ENCODE peak calls at places on chromosome 1, in four cellular contexts. S is NCI-H1417, M is GM06990, P is HT1080. Y is an unnamed sample.

GRCh38 chr1:33255347-33256311 is 663 bp upstream of the ZNF362 start:
- DNase-seq in S (peak), M (peak), P (no peak), Y (peak)

GRCh38 chr1:10877894-10878293 is 81.4 kb upstream of the CASZ1 start:
- DNase-seq in S (peak), M (no peak), P (no peak), Y (no peak)

GRCh38 chr1:89844236-89844807 is 23.5 kb downstream of the LRRC8D start:
- DNase-seq in S (no peak), M (no peak), P (no peak), Y (no peak)

GRCh38 chr1:61851849-61852692 is 109.8 kb downstream of the PATJ start:
- DNase-seq in S (peak), M (no peak), P (peak), Y (no peak)

GRCh38 chr1:199184180-199184579 is 545.3 kb downstream of the PTPRC start:
- DNase-seq in S (no peak), M (no peak), P (no peak), Y (no peak)

GRCh38 chr1:184311580-184311979 is 75.2 kb upstream of the C1orf21 start:
- DNase-seq in S (no peak), M (no peak), P (no peak), Y (no peak)

GRCh38 chr1:38006008-38006828 is 904 bp upstream of the FHL3 start:
- DNase-seq in S (no peak), M (no peak), P (no peak), Y (peak)

GRCh38 chr1:217140041-217140901 is 417.0 kb upstream of the ESRRG start:
- DNase-seq in S (no peak), M (no peak), P (no peak), Y (peak)

GRCh38 chr1:232377494-232377770 is 252.5 kb downstream of the SIPA1L2 start:
- DNase-seq in S (no peak), M (no peak), P (peak), Y (no peak)

Y was measured in kidney.